ENCODE peak calls at places on chromosome 16, in four cellular contexts. B is fibroblast of pulmonary artery, L is heart left ventricle, Q is AG10803. K is an unnamed sample.

GRCh38 chr16:12735805-12736204 is 67.9 kb downstream of the CPPED1 start:
- DNase-seq in Q (no peak), B (no peak), L (no peak), K (no peak)

GRCh38 chr16:576823-577201 is 7.0 kb downstream of the PIGQ start:
- DNase-seq in B (no peak), Q (no peak), L (no peak), K (no peak)

GRCh38 chr16:87742781-87743490 is 22.9 kb downstream of the KLHDC4 start:
- DNase-seq in Q (no peak), B (no peak), L (no peak), K (no peak)

GRCh38 chr16:71645450-71645849 is 19.5 kb downstream of the MARVELD3 start:
- DNase-seq in L (no peak), B (peak), Q (peak), K (peak)

GRCh38 chr16:79599837-79600635 is 501 bp downstream of the MAF start:
- DNase-seq in Q (peak), B (peak), L (peak), K (no peak)

GRCh38 chr16:12065866-12066545 is 89.5 kb downstream of the SNX29 start:
- DNase-seq in B (no peak), Q (no peak), L (no peak), K (no peak)

GRCh38 chr16:66427451-66427860 is 361 bp downstream of the BEAN1 start:
- DNase-seq in B (no peak), L (no peak), Q (no peak), K (no peak)

GRCh38 chr16:85142129-85142513 is 29.8 kb upstream of the CIBAR2 start:
- DNase-seq in Q (no peak), B (no peak), L (no peak), K (no peak)

GRCh38 chr16:22614271-22614947 is 103.7 kb downstream of the NPIPB5 start:
- DNase-seq in L (no peak), Q (peak), B (no peak), K (no peak)

GRCh38 chr16:67675579-67675935 is 8.9 kb downstream of the C16orf86 start:
- DNase-seq in L (no peak), B (no peak), Q (no peak), K (no peak)

GRCh38 chr16:53913082-53913870 is 209.3 kb downstream of the FTO start:
- DNase-seq in B (peak), Q (peak), L (no peak), K (no peak)

DNA sequence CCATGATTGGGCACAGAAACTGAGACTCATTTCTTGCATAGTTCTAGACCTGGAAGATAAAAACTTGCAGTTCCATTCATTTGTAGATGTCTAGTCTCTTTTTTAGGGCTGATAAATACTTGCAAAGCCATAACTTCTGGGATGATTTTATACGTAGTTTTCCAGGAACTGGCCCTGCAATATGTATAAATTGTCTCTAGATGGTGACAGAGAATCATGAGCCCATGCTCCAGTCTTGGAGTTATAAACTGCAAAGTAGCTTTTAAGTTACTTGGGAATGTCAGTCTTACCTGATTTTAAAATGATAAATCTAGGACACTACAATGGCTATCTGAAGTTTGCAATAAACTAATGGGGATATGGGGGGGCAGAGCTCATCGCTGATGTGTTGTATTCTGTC is 3.0 kb upstream of the ADAMTS18 start:
- DNase-seq in Q (peak), L (no peak), B (peak), K (no peak)
- TF ChIP-seq CTCF in Q (peak), L (peak), B (no peak), K (no peak)

GRCh38 chr16:24409045-24409444 is 130.3 kb upstream of the RBBP6 start:
- DNase-seq in B (no peak), L (no peak), Q (no peak), K (no peak)
- TF ChIP-seq CTCF in B (no peak), L (no peak), Q (no peak), K (no peak)

DNA sequence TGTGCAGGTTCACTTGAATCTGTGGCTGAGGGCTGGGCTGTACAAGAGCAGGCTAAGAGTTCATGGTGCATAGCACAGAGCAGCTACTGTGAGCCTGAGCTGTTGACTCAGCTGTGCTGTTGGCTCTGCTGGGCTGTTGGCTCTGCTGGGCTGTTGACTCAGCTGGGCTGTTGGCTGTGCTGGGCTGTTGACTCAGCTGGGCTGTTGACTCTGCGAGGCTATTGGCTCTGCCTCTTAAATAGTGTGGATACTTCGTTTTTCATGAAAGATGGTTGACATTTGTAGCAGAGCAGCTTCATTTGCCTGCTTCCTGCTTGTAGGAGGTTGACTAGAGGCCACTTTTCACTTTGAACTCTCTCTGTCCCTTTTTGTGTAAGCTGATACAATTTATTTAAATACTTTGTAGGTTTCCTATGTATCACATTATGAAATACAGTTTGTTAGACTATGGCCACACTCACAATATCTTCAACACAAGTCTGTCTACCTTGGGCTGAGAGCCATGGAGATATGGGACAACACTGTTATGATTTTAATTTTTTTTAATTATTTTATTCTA is 40.3 kb upstream of the CCNF start:
- DNase-seq in L (no peak), B (peak), Q (peak), K (no peak)
- TF ChIP-seq CTCF in L (no peak), B (no peak), Q (no peak), K (no peak)

GRCh38 chr16:15466886-15467781 is 32.7 kb downstream of the BMERB1 start:
- DNase-seq in B (peak), L (no peak), Q (no peak), K (no peak)
- TF ChIP-seq CTCF in B (peak), L (no peak), Q (peak), K (no peak)

DNA sequence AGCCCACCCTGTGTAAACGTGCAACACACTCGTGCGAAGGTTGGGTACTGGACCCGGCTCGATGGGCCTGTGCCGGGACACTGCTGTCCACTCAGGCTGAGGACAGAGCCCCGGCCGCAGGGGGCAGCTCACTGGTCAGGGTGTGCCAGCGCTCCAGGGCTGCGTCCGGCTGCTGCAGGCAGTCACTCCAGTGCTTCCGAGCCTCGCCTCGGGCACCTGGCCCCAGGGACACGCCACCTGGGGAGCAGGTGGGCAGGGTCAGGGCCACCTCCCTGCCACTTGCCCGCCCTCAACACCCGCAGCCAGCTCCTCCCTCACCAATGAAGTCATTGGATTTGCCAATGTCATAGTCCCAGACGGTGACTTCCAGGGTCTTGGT is 4.7 kb downstream of the DOC2A start:
- DNase-seq in B (no peak), L (no peak), Q (no peak), K (no peak)
- TF ChIP-seq CTCF in B (no peak), L (no peak), Q (no peak), K (no peak)

DNA sequence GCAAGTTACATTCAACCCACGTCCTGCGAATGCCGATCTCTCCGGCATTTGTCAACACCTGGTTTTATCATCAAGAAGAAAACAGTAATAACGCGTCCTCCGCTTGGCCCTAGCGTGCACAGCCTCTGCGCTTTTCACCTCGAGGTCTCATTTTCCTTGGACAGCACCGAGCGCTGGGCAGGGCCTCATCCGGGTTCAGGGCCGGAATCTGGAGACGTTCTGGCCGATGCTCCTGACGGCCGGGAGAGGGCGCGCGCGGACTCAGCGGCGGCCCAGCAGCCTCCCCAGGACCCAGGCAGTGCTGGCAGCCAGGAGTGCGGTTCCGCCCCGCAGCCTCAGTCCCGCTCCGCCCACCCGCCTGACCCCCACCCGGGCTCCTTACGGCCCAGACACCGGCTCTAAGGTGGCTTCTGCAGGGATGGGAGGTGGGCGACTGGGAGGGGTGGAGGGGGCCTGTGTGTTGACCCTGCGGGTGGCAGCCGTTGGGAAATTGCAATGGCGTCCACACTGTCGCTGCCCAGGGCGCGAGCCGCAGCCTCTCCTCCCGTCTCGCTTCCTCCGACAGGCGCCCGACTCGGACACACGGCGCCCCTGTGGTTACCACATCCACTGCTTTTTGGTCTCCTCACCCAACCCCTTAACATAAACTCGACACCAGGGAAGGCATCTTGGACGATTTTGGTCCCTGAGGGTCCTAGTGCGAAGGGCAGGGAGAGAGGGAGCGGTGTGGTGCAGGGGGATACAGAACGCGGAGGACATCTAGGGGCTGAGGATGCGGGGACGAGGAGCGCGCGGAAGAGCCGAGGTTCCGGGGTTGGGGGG is 7.4 kb upstream of the FLYWCH1 start:
- DNase-seq in B (peak), Q (peak), L (peak), K (peak)
- TF ChIP-seq CTCF in B (peak), Q (peak), L (peak), K (peak)

GRCh38 chr16:30722443-30722842 is 23.5 kb downstream of the SRCAP start:
- DNase-seq in B (no peak), Q (no peak), L (no peak), K (no peak)
- TF ChIP-seq CTCF in B (no peak), Q (no peak), L (peak), K (no peak)

GRCh38 chr16:19288872-19289799 is 3.6 kb downstream of the CLEC19A start:
- DNase-seq in L (no peak), Q (no peak), B (no peak), K (no peak)

GRCh38 chr16:19285431-19285830 is at the start of gene CLEC19A:
- DNase-seq in L (no peak), Q (no peak), B (no peak), K (no peak)

GRCh38 chr16:19289805-19290490 is 4.4 kb downstream of the CLEC19A start:
- DNase-seq in B (no peak), Q (no peak), L (no peak), K (no peak)

GRCh38 chr16:19286827-19287226 is 1.3 kb downstream of the CLEC19A start:
- DNase-seq in B (no peak), L (no peak), Q (no peak), K (no peak)

DNA sequence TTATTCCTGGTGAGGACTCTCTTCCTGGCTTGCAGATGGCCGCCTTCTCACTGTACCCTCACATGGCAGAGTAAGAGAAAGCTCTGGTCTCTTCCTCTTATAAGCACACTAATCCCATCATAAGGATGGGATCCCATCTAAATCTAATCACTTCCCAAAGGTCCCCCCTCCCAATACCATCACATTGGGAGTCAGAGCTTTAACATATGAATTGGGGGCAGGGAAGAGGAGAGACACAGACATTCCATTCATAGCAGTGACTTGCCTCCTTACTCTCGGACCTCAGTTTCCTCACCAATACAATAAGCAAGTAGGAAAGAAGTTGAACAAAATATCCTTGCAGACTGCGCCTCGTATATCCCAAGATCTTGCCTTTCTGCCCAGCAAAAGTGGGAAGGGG is 1.7 kb downstream of the CLEC19A start:
- DNase-seq in L (no peak), Q (no peak), B (no peak), K (no peak)
- TF ChIP-seq CTCF in L (no peak), Q (no peak), B (no peak), K (no peak)